ENCODE peak calls at places on chromosomes 16 and 17, in five cellular contexts. A, F, W, Z and N are unnamed samples.
A peak's percentile ranks its signal among the peaks of the same experiment; 100 is the strongest.

GRCh38 chr17:80362428-80363119 is 52.4 kb upstream of the ENDOV start:
- DNase-seq in A (peak; percentile 70), F (no peak), W (peak; percentile 6), Z (peak; percentile 61), N (peak; percentile 75)

GRCh38 chr17:51860934-51861561 is 297.5 kb downstream of the CA10 start:
- DNase-seq in A (peak; percentile 16), F (peak; percentile 33), W (peak; percentile 3), Z (peak; percentile 3), N (no peak)

GRCh38 chr17:1907818-1908698 is 78.3 kb downstream of the RPA1 start:
- DNase-seq in A (peak; percentile 48), F (no peak), W (peak; percentile 39), Z (peak; percentile 45), N (peak; percentile 35)

GRCh38 chr16:11955713-11956123 is 9.3 kb upstream of the TNFRSF17 start:
- DNase-seq in A (peak; percentile 59), F (no peak), W (peak; percentile 96), Z (peak; percentile 77), N (peak; percentile 93)

GRCh38 chr17:83061586-83061985 is 17.8 kb upstream of the METRNL start:
- DNase-seq in A (no peak), F (no peak), W (no peak), Z (no peak), N (no peak)

GRCh38 chr17:7834554-7834890 is 505 bp downstream of the KDM6B start:
- DNase-seq in A (no peak), F (peak; percentile 87), W (no peak), Z (no peak), N (peak; percentile 62)

GRCh38 chr17:8701754-8702153 is 42.9 kb downstream of the CCDC42 start:
- DNase-seq in A (no peak), F (no peak), W (no peak), Z (no peak), N (no peak)

GRCh38 chr17:75893305-75894048 is 3.3 kb downstream of the TRIM65 start:
- DNase-seq in A (no peak), F (no peak), W (no peak), Z (no peak), N (no peak)

GRCh38 chr17:74028717-74029116 is 174.8 kb upstream of the RPL38 start:
- DNase-seq in A (no peak), F (no peak), W (no peak), Z (no peak), N (no peak)
- TF ChIP-seq CTCF in A (no peak), F (no peak), W (no peak), Z (no peak), N (no peak)

GRCh38 chr17:48258317-48258716 is 150.8 kb downstream of the SNX11 start:
- DNase-seq in A (no peak), F (no peak), W (no peak), Z (no peak), N (no peak)

GRCh38 chr17:48262982-48263586 is 155.5 kb downstream of the SNX11 start:
- DNase-seq in A (peak; percentile 39), F (no peak), W (peak; percentile 26), Z (peak; percentile 22), N (no peak)

GRCh38 chr17:48259710-48260291 is 152.2 kb downstream of the SNX11 start:
- DNase-seq in A (peak; percentile 64), F (no peak), W (peak; percentile 43), Z (peak; percentile 57), N (no peak)

DNA sequence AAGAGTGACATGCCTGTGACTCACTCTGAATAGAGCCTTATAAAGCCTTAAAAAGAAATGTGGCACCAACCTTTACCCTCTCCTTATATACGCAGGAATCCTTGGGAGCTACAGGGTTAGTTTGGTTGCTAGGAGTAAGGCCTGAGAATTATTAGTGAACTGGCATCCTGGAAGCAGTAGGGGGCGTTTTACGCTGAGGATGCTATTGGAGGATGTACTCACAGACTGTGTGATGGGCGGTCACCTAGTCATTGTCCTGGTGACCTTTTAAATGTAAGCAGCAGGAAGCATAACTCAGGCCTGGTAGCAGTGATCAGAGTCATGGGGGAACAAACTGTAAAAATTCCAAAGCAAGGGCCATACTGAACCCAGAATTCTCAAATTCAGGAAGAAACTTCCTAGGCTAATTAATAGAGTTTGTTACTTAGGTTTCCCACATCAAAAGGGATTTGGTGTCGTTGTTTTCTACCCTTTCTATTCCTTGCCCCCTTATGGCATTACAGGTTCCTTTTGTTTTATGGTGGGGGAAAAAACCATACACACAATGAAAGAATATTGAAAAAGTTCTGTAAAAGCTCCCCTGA is 153.8 kb downstream of the SNX11 start:
- DNase-seq in A (no peak), F (no peak), W (peak; percentile 17), Z (no peak), N (no peak)
- H3K4me3 ChIP-seq in A (no peak overlapping the region), F (no peak overlapping the region), W (no peak overlapping the region), Z (no peak overlapping the region), N (no peak overlapping the region)

GRCh38 chr17:30236297-30236624 is 764 bp upstream of the SLC6A4 start:
- DNase-seq in A (no peak), F (no peak), W (no peak), Z (no peak), N (no peak)

GRCh38 chr17:30237296-30238002 is 2.0 kb upstream of the SLC6A4 start:
- DNase-seq in A (no peak), F (no peak), W (no peak), Z (no peak), N (no peak)

GRCh38 chr17:30235386-30236296 is at the start of gene SLC6A4:
- DNase-seq in A (peak; percentile 14), F (no peak), W (no peak), Z (peak; percentile 21), N (peak; percentile 22)

GRCh38 chr17:30238003-30238344 is 2.5 kb upstream of the SLC6A4 start:
- DNase-seq in A (no peak), F (no peak), W (no peak), Z (no peak), N (no peak)

GRCh38 chr17:30236807-30237206 is 1.3 kb upstream of the SLC6A4 start:
- DNase-seq in A (peak; percentile 40), F (peak; percentile 75), W (peak; percentile 25), Z (peak; percentile 49), N (peak; percentile 30)
- TF ChIP-seq CTCF in A (peak; percentile 26), F (no peak), W (peak; percentile 42), Z (peak; percentile 49), N (peak; percentile 33)

DNA sequence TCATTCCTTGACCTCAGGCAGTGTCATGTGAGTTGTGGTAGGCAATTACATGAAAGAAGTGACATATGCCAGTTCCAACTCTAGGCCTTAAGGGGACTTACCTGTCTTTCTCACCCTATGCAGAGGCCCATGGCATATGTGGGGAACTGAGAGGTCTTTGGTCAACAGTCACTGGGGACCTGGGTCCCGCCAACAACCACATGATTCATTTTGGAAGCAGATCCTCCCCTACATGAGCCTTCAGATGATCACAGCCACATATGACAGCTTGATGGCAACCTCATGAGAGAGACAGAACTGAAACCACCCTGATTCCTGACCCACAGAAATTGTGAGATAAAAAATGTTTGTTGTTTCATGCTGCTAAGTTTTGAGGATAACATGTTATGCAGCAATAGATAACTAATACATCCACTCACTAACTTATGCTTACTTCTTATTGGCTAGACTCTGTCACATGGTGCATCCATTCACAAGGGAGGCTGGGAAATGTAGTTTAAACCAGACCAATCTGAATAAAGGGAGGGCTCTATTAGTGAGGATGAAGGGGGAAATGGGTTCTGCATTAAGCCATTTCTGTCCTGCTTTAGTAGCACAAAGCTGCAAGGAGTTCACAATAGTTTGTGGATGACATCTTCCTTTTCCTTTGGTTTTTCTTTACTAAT is 298.2 kb downstream of the HAPSTR1 start:
- DNase-seq in A (no peak), F (no peak), W (no peak), Z (no peak), N (no peak)
- H3K4me3 ChIP-seq in A (no peak overlapping the region), F (no peak overlapping the region), W (no peak overlapping the region), Z (no peak overlapping the region), N (no peak overlapping the region)

GRCh38 chr16:20740007-20740883 is 1.4 kb downstream of the THUMPD1 start:
- DNase-seq in A (peak; percentile 10), F (no peak), W (peak; percentile 3), Z (peak; percentile 33), N (no peak)
- TF ChIP-seq CTCF in A (peak; percentile 51), F (no peak), W (peak; percentile 42), Z (peak; percentile 44), N (no peak)

GRCh38 chr17:49969134-49969759 is at the start of gene DLX4:
- DNase-seq in A (no peak), F (no peak), W (no peak), Z (no peak), N (no peak)
- H3K4me3 ChIP-seq in A (peak within 1 kb of the TSS; percentile 42), F (no peak within 1 kb of the TSS), W (peak within 1 kb of the TSS; percentile 51), Z (peak within 1 kb of the TSS; percentile 31), N (peak within 1 kb of the TSS; percentile 55)

DNA sequence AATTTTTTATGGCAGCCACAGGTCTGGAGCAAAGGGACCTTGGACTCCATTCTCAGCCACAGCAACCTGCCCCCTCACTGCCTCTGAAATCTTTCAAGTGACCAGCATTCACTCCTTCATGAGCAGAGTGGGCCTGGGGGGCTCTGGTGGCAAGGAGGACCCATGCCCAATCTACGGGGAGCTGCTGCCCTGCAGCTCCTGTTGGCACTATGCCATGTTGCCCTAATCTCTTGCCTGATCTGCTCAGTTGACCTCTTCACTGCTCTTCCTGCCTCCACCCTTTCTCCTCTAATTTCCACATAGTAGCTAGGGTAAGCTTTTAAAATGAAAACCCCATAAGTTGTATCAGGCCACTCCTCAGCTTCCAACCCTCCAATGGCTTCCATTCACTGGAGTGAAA is 2.9 kb upstream of the PRKCB start:
- DNase-seq in A (no peak), F (no peak), W (no peak), Z (no peak), N (no peak)
- TF ChIP-seq CTCF in A (no peak), F (no peak), W (no peak), Z (no peak), N (no peak)